ENCODE peak calls at places on chromosome 14, in four cellular contexts. L is mammary epithelial cell, R is astrocyte, X is psoas muscle. K is an unnamed sample.

GRCh38 chr14:95480109-95480886 is 36.2 kb downstream of the SYNE3 start:
- DNase-seq in L (peak), R (no peak), X (peak), K (no peak)

GRCh38 chr14:83164016-83164415 is 1630.4 kb upstream of the SEL1L start:
- DNase-seq in L (peak), R (peak), X (no peak), K (no peak)

GRCh38 chr14:100304825-100305445 is 1.3 kb downstream of the SLC25A29 start:
- DNase-seq in L (peak), R (peak), X (no peak), K (no peak)

GRCh38 chr14:30445394-30445793 is 113.6 kb upstream of the G2E3 start:
- DNase-seq in L (no peak), R (no peak), X (no peak), K (no peak)

GRCh38 chr14:102055181-102055901 is 31.5 kb downstream of the HSP90AA1 start:
- DNase-seq in L (peak), R (peak), X (no peak), K (no peak)

GRCh38 chr14:29681308-29681707 is 246.3 kb downstream of the PRKD1 start:
- DNase-seq in L (peak), R (no peak), X (no peak), K (no peak)

GRCh38 chr14:102593841-102594170 is 1.4 kb downstream of the RCOR1 start:
- DNase-seq in L (no peak), R (no peak), X (no peak), K (no peak)

GRCh38 chr14:69716483-69717187 is 50.3 kb upstream of the SRSF5 start:
- DNase-seq in L (peak), R (peak), X (no peak), K (no peak)

GRCh38 chr14:94562019-94562418 is 777 bp downstream of the SERPINA4 start:
- DNase-seq in L (no peak), R (no peak), X (no peak), K (no peak)

GRCh38 chr14:41362134-41362533 is 244.5 kb upstream of the LRFN5 start:
- DNase-seq in L (no peak), R (no peak), X (no peak), K (no peak)

GRCh38 chr14:90554341-90554740 is 157.5 kb downstream of the CALM1 start:
- DNase-seq in L (no peak), R (no peak), X (no peak), K (peak)

GRCh38 chr14:20591235-20591634 is at the start of gene RNASE12:
- DNase-seq in L (no peak), R (no peak), X (no peak), K (no peak)
- H3K4me3 ChIP-seq in L (no peak), R (no peak), X (no peak), K (no peak)

DNA sequence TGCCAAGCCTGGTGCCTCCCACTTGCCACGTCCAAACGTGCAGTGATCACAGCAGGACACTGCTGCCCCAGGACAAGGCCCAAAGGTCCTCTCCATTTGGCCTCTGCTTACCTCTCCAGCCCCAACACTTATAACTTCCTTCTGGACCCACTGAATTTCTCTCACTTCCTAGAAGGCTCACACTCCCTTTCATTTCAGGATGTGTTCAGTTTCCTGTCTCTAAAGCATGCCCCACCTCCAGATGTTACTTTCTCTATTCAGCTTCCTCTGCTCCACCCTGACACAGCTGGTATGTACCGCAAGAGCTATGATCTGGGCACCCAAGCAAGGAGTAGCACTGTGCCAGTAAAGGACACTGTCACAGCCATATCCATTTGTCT is 33.0 kb downstream of the CDKL1 start:
- DNase-seq in L (no peak), R (no peak), X (no peak), K (no peak)
- H3K4me3 ChIP-seq in L (no peak), R (no peak), X (peak), K (peak)

DNA sequence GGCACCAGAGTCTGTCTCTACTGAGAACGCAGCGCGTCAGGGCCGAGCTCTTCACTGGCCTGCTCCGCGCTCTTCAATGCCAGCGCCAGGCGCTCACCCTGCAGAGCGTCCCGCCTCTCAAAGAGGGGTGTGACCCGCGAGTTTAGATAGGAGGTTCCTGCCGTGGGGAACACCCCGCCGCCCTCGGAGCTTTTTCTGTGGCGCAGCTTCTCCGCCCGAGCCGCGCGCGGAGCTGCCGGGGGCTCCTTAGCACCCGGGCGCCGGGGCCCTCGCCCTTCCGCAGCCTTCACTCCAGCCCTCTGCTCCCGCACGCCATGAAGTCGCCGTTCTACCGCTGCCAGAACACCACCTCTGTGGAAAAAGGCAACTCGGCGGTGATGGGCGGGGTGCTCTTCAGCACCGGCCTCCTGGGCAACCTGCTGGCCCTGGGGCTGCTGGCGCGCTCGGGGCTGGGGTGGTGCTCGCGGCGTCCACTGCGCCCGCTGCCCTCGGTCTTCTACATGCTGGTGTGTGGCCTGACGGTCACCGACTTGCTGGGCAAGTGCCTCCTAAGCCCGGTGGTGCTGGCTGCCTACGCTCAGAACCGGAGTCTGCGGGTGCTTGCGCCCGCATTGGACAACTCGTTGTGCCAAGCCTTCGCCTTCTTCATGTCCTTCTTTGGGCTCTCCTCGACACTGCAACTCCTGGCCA is at the start of gene PTGDR:
- DNase-seq in L (peak), R (peak), X (peak), K (no peak)
- H3K4me3 ChIP-seq in L (no peak), R (peak), X (peak), K (peak)

GRCh38 chr14:23631702-23632460 is 4.3 kb upstream of the DHRS2 start:
- DNase-seq in L (peak), R (peak), X (peak), K (peak)
- H3K4me3 ChIP-seq in L (no peak), R (no peak), X (peak), K (no peak)

DNA sequence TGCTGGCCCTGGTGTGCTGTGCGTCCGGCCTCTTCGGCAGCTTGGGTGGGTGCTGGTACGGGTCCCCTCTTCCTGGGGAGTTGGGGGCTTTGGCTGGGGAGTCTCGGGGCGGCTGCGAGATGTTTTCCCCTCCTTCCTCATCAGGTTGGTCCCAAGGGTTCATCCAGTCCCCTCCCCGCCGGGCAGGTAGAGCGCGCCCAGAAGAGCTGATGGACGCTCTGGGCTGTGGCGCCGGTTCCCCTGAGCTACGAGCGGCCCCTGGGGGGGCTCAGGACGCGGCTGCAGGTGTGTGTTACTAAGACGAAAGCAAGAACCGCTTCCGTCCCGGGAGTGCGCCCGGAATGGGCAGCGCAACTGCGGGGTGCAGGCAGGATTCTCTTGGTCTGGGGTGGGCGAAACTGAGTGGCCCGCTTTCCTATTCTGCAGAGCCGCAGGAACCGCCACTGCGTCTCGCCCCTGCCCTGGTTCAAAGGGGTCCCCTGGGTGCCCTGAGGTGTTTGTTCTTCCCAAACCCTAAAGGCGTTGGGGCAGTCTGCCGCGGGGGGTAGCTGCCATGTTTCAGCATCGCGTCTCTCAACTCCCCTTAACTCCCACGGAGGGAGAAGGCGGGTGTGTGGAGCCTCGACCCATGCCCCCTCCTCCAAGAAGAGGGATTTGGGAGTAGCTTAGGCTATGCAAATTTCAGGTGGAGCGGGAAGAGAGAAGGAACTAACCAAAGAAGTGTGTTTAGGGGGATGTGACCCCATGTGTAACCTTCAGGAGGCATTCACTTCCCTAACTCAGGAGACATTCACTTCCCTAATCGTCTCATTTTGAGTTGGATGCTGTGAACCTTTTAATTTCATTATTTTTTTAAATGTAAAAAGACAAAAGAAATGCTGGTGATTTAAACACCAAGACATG is 1.2 kb downstream of the SLC24A4 start:
- DNase-seq in L (peak), R (no peak), X (no peak), K (no peak)
- H3K4me3 ChIP-seq in L (no peak), R (no peak), X (peak), K (no peak)

GRCh38 chr14:36738269-36738668 is 76.6 kb downstream of the PAX9 start:
- DNase-seq in L (no peak), R (no peak), X (no peak), K (no peak)
- H3K4me3 ChIP-seq in L (no peak), R (no peak), X (no peak), K (no peak)

GRCh38 chr14:36518031-36518585 is 1.9 kb downstream of the NKX2-1 start:
- DNase-seq in L (no peak), R (no peak), X (no peak), K (no peak)
- H3K4me3 ChIP-seq in L (no peak), R (no peak), X (peak), K (no peak)

DNA sequence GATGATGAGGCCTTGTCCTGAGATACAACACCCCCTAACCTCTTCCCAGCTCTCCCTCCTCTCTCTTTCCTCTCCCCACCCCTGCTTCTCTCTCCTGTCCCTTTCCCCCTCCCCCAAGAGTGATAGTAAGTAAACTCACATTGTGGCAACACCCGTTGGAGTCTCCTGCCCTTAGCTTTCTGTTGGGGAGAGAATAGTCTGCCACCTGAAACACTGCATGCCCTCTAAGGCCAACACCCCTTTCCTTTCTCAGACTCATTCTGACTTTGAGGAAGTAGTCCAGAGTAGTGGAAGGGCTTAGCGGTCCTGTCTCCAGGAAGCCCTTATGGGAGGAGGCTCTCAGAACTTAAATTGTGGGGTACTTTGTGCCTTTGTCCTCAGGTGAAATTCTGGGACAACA is 95.2 kb downstream of the PRKCH start:
- DNase-seq in L (no peak), R (no peak), X (no peak), K (no peak)
- H3K4me3 ChIP-seq in L (no peak), R (no peak), X (no peak), K (no peak)

GRCh38 chr14:67908061-67908767 is 88.6 kb downstream of the RAD51B start:
- DNase-seq in L (no peak), R (peak), X (no peak), K (no peak)
- H3K4me3 ChIP-seq in L (no peak), R (no peak), X (no peak), K (no peak)